ENCODE peak calls at places on chromosome 9, in nine cellular contexts. One of them, this sample, is unnamed.

GRCh38 chr9:71762900-71763653 is 5.2 kb downstream of the CEMIP2 start:
- DNase-seq in GM23338: no peak
- DNase-seq in SK-N-SH: no peak
- DNase-seq in PC-3: peak; percentile 74
- DNase-seq in neural progenitor cell: no peak
- DNase-seq in GM23248: peak; percentile 83
- DNase-seq in OCI-LY7: no peak
- DNase-seq in HCT116: no peak
- DNase-seq in MM.1S: no peak
- DNase-seq in this sample: no peak

GRCh38 chr9:129868571-129869486 is 33.6 kb downstream of the USP20 start:
- DNase-seq in SK-N-SH: no peak
- DNase-seq in GM23338: no peak
- DNase-seq in GM23248: no peak
- DNase-seq in PC-3: peak; percentile 51
- DNase-seq in HCT116: no peak
- DNase-seq in MM.1S: peak; percentile 26
- DNase-seq in OCI-LY7: no peak
- DNase-seq in neural progenitor cell: no peak
- DNase-seq in this sample: no peak

GRCh38 chr9:19104528-19105282 is 2.0 kb upstream of the HAUS6 start:
- DNase-seq in neural progenitor cell: peak; percentile 39
- DNase-seq in HCT116: no peak
- DNase-seq in PC-3: no peak
- DNase-seq in OCI-LY7: no peak
- DNase-seq in GM23248: peak; percentile 43
- DNase-seq in MM.1S: no peak
- DNase-seq in SK-N-SH: no peak
- DNase-seq in GM23338: no peak
- DNase-seq in this sample: no peak

GRCh38 chr9:132752877-132753592 is 82.8 kb downstream of the GTF3C4 start:
- DNase-seq in OCI-LY7: no peak
- DNase-seq in PC-3: no peak
- DNase-seq in SK-N-SH: no peak
- DNase-seq in neural progenitor cell: peak; percentile 65
- DNase-seq in HCT116: no peak
- DNase-seq in MM.1S: no peak
- DNase-seq in GM23338: no peak
- DNase-seq in GM23248: no peak
- DNase-seq in this sample: no peak

GRCh38 chr9:23962101-23962500 is 136.1 kb upstream of the ELAVL2 start:
- DNase-seq in OCI-LY7: no peak
- DNase-seq in MM.1S: no peak
- DNase-seq in GM23338: peak; percentile 61
- DNase-seq in SK-N-SH: no peak
- DNase-seq in PC-3: peak; percentile 14
- DNase-seq in HCT116: no peak
- DNase-seq in neural progenitor cell: no peak
- DNase-seq in GM23248: no peak
- DNase-seq in this sample: no peak

GRCh38 chr9:23822331-23823169 is 3.5 kb downstream of the ELAVL2 start:
- DNase-seq in GM23248: no peak
- DNase-seq in PC-3: no peak
- DNase-seq in MM.1S: no peak
- DNase-seq in GM23338: peak; percentile 76
- DNase-seq in OCI-LY7: no peak
- DNase-seq in HCT116: no peak
- DNase-seq in neural progenitor cell: peak; percentile 51
- DNase-seq in SK-N-SH: peak; percentile 17
- DNase-seq in this sample: no peak

GRCh38 chr9:24844217-24844616 is 298.5 kb upstream of the IZUMO3 start:
- DNase-seq in SK-N-SH: no peak
- DNase-seq in GM23248: no peak
- DNase-seq in GM23338: no peak
- DNase-seq in HCT116: no peak
- DNase-seq in PC-3: no peak
- DNase-seq in OCI-LY7: no peak
- DNase-seq in MM.1S: peak; percentile 53
- DNase-seq in neural progenitor cell: no peak
- DNase-seq in this sample: no peak

GRCh38 chr9:132708769-132709168 is 38.5 kb downstream of the GTF3C4 start:
- DNase-seq in GM23248: no peak
- DNase-seq in neural progenitor cell: no peak
- DNase-seq in GM23338: no peak
- DNase-seq in SK-N-SH: no peak
- DNase-seq in PC-3: no peak
- DNase-seq in OCI-LY7: no peak
- DNase-seq in HCT116: no peak
- DNase-seq in MM.1S: no peak
- DNase-seq in this sample: no peak

GRCh38 chr9:29968831-29969230 is 2395.6 kb upstream of the C9orf72 start:
- DNase-seq in HCT116: no peak
- DNase-seq in OCI-LY7: no peak
- DNase-seq in MM.1S: no peak
- DNase-seq in SK-N-SH: no peak
- DNase-seq in PC-3: no peak
- DNase-seq in GM23338: no peak
- DNase-seq in neural progenitor cell: no peak
- DNase-seq in GM23248: no peak
- DNase-seq in this sample: no peak

GRCh38 chr9:89525673-89526374 is 27.9 kb upstream of the SEMA4D start:
- DNase-seq in MM.1S: no peak
- DNase-seq in PC-3: peak; percentile 21
- DNase-seq in GM23248: no peak
- DNase-seq in HCT116: no peak
- DNase-seq in neural progenitor cell: no peak
- DNase-seq in SK-N-SH: no peak
- DNase-seq in GM23338: no peak
- DNase-seq in OCI-LY7: no peak
- DNase-seq in this sample: peak; percentile 17

GRCh38 chr9:132694144-132694543 is 23.9 kb downstream of the GTF3C4 start:
- DNase-seq in GM23248: peak; percentile 8
- DNase-seq in SK-N-SH: no peak
- DNase-seq in neural progenitor cell: peak; percentile 30
- DNase-seq in OCI-LY7: peak; percentile 23
- DNase-seq in GM23338: peak; percentile 73
- DNase-seq in HCT116: no peak
- DNase-seq in MM.1S: no peak
- DNase-seq in PC-3: peak; percentile 17
- DNase-seq in this sample: no peak

GRCh38 chr9:7691909-7692308 is 107.7 kb downstream of the DMAC1 start:
- DNase-seq in neural progenitor cell: no peak
- DNase-seq in GM23338: no peak
- DNase-seq in PC-3: no peak
- DNase-seq in HCT116: no peak
- DNase-seq in GM23248: no peak
- DNase-seq in OCI-LY7: no peak
- DNase-seq in MM.1S: no peak
- DNase-seq in SK-N-SH: no peak
- DNase-seq in this sample: no peak

GRCh38 chr9:135787317-135787716 is 85.3 kb downstream of the KCNT1 start:
- DNase-seq in OCI-LY7: no peak
- DNase-seq in GM23248: no peak
- DNase-seq in GM23338: no peak
- DNase-seq in neural progenitor cell: no peak
- DNase-seq in SK-N-SH: no peak
- DNase-seq in MM.1S: no peak
- DNase-seq in PC-3: no peak
- DNase-seq in HCT116: no peak
- DNase-seq in this sample: no peak

GRCh38 chr9:38384990-38385848 is 7.3 kb upstream of the ALDH1B1 start:
- DNase-seq in OCI-LY7: no peak
- DNase-seq in SK-N-SH: no peak
- DNase-seq in neural progenitor cell: no peak
- DNase-seq in HCT116: no peak
- DNase-seq in MM.1S: no peak
- DNase-seq in PC-3: no peak
- DNase-seq in GM23248: peak; percentile 22
- DNase-seq in GM23338: peak; percentile 22
- DNase-seq in this sample: no peak

GRCh38 chr9:76519027-76519835 is 60.2 kb downstream of the GCNT1 start:
- DNase-seq in PC-3: peak; percentile 19
- DNase-seq in SK-N-SH: no peak
- DNase-seq in OCI-LY7: no peak
- DNase-seq in MM.1S: no peak
- DNase-seq in HCT116: no peak
- DNase-seq in neural progenitor cell: peak; percentile 2
- DNase-seq in GM23338: no peak
- DNase-seq in GM23248: no peak
- DNase-seq in this sample: no peak

GRCh38 chr9:124297553-124297905 is 39.8 kb downstream of the NEK6 start:
- DNase-seq in MM.1S: no peak
- DNase-seq in PC-3: peak; percentile 88
- DNase-seq in SK-N-SH: no peak
- DNase-seq in GM23338: peak; percentile 60
- DNase-seq in OCI-LY7: no peak
- DNase-seq in HCT116: peak; percentile 72
- DNase-seq in neural progenitor cell: peak; percentile 65
- DNase-seq in GM23248: peak; percentile 96
- DNase-seq in this sample: peak; percentile 41
- H3K36me3 ChIP-seq in MM.1S: no peaks in the 10 kb centered on the region
- H3K36me3 ChIP-seq in PC-3: no peaks in the 10 kb centered on the region
- H3K36me3 ChIP-seq in SK-N-SH: peaks cover 4% of the 10 kb centered on the region
- H3K36me3 ChIP-seq in GM23338: no peaks in the 10 kb centered on the region
- H3K36me3 ChIP-seq in OCI-LY7: no peaks in the 10 kb centered on the region
- H3K36me3 ChIP-seq in HCT116: no peaks in the 10 kb centered on the region
- H3K36me3 ChIP-seq in neural progenitor cell: no peaks in the 10 kb centered on the region
- H3K36me3 ChIP-seq in GM23248: no peaks in the 10 kb centered on the region
- H3K36me3 ChIP-seq in this sample: no peaks in the 10 kb centered on the region

GRCh38 chr9:133818444-133818843 is 80.3 kb upstream of the SARDH start:
- DNase-seq in GM23248: peak; percentile 49
- DNase-seq in MM.1S: no peak
- DNase-seq in neural progenitor cell: no peak
- DNase-seq in PC-3: no peak
- DNase-seq in HCT116: no peak
- DNase-seq in OCI-LY7: no peak
- DNase-seq in SK-N-SH: no peak
- DNase-seq in GM23338: no peak
- DNase-seq in this sample: peak; percentile 42
- H3K4me1 ChIP-seq in GM23248: no peaks in the 10 kb centered on the region
- H3K4me1 ChIP-seq in MM.1S: no peaks in the 10 kb centered on the region
- H3K4me1 ChIP-seq in neural progenitor cell: peaks cover 16% of the 10 kb centered on the region
- H3K4me1 ChIP-seq in PC-3: no peaks in the 10 kb centered on the region
- H3K4me1 ChIP-seq in HCT116: no peaks in the 10 kb centered on the region
- H3K4me1 ChIP-seq in OCI-LY7: peaks cover 17% of the 10 kb centered on the region
- H3K4me1 ChIP-seq in SK-N-SH: no peaks in the 10 kb centered on the region
- H3K4me1 ChIP-seq in GM23338: no peaks in the 10 kb centered on the region
- H3K4me1 ChIP-seq in this sample: no peaks in the 10 kb centered on the region

DNA sequence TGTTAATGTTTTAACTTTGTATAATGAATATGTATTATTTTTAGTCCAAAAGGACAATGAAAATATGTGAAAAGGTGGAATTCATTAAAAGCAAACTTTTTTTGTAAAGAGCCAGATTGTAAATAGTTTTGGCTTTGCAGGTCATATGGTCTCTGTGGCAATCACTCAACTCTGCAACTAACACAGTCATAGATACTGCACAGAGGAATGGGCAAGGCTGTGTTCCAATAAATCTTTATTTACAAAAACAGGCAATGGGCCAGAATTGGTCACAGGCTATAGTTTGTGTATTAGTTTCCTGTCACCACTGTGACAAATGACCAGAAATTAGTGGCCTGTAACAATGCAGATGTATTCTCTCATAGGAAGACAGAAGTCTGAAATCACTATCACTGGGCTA is 125.4 kb upstream of the PTCH1 start:
- DNase-seq in GM23248: no peak
- DNase-seq in SK-N-SH: no peak
- DNase-seq in GM23338: no peak
- DNase-seq in HCT116: no peak
- DNase-seq in MM.1S: no peak
- DNase-seq in neural progenitor cell: no peak
- DNase-seq in OCI-LY7: no peak
- DNase-seq in PC-3: no peak
- DNase-seq in this sample: no peak
- TF ChIP-seq EZH2phosphoT487 in GM23248: no peak
- TF ChIP-seq EZH2phosphoT487 in SK-N-SH: no peak
- TF ChIP-seq EZH2phosphoT487 in GM23338: no peak
- TF ChIP-seq EZH2phosphoT487 in HCT116: no peak
- TF ChIP-seq EZH2phosphoT487 in MM.1S: no peak
- TF ChIP-seq EZH2phosphoT487 in neural progenitor cell: no peak
- TF ChIP-seq EZH2phosphoT487 in OCI-LY7: no peak
- TF ChIP-seq EZH2phosphoT487 in PC-3: no peak
- TF ChIP-seq EZH2phosphoT487 in this sample: no peak

GRCh38 chr9:83681490-83681889 is 26.3 kb downstream of the UBQLN1 start:
- DNase-seq in PC-3: no peak
- DNase-seq in GM23248: no peak
- DNase-seq in SK-N-SH: no peak
- DNase-seq in HCT116: no peak
- DNase-seq in OCI-LY7: no peak
- DNase-seq in GM23338: no peak
- DNase-seq in MM.1S: no peak
- DNase-seq in neural progenitor cell: no peak
- DNase-seq in this sample: no peak
- H3K36me3 ChIP-seq in PC-3: peaks cover 25% of the 10 kb centered on the region
- H3K36me3 ChIP-seq in GM23248: peaks cover 17% of the 10 kb centered on the region
- H3K36me3 ChIP-seq in SK-N-SH: peaks cover 56% of the 10 kb centered on the region
- H3K36me3 ChIP-seq in HCT116: peaks cover 12% of the 10 kb centered on the region
- H3K36me3 ChIP-seq in OCI-LY7: peaks cover 79% of the 10 kb centered on the region
- H3K36me3 ChIP-seq in GM23338: peaks cover 22% of the 10 kb centered on the region
- H3K36me3 ChIP-seq in MM.1S: peaks cover 13% of the 10 kb centered on the region
- H3K36me3 ChIP-seq in neural progenitor cell: peaks cover 4% of the 10 kb centered on the region
- H3K36me3 ChIP-seq in this sample: peaks cover 7% of the 10 kb centered on the region

This sample was measured in hepatocyte.